ENCODE peak calls at places on chromosomes 4 and X, in nine cellular contexts. Y is stimulated activated CD4-positive, alpha-beta T cell treated with anti-CD3 and anti-CD28 coated beads, Interleukin-2, amount 100 ng/mL, for 24 hours; D is omental fat pad; E is ELF-1; H is KBM-7; M is endodermal cell; G is T-helper 9 cell; Q is NCI-H2171; R is GM03348. S is an unnamed sample.

GRCh38 chrX:30800901-30801300 is 88.2 kb downstream of the TAB3 start:
- DNase-seq in Y (no peak), D (no peak), E (no peak), H (no peak), M (no peak), G (no peak), Q (no peak), R (no peak), S (no peak)

GRCh38 chr4:176981551-176981950 is 188.8 kb upstream of the VEGFC start:
- DNase-seq in Y (no peak), D (no peak), E (no peak), H (no peak), M (no peak), G (no peak), Q (no peak), R (peak), S (no peak)

GRCh38 chr4:184382189-184382846 is 92.0 kb downstream of the IRF2 start:
- DNase-seq in Y (no peak), D (no peak), E (no peak), H (peak), M (peak), G (no peak), Q (no peak), R (no peak), S (no peak)

GRCh38 chrX:7146703-7147430 is 645 bp upstream of the STS start:
- DNase-seq in Y (peak), D (no peak), E (no peak), H (no peak), M (no peak), G (no peak), Q (no peak), R (no peak), S (no peak)

GRCh38 chr4:15755321-15755750 is 22.8 kb upstream of the CD38 start:
- DNase-seq in Y (peak), D (no peak), E (no peak), H (no peak), M (no peak), G (no peak), Q (no peak), R (no peak), S (no peak)

GRCh38 chr4:138821321-138821720 is 194.3 kb upstream of the NOCT start:
- DNase-seq in Y (no peak), D (no peak), E (no peak), H (no peak), M (no peak), G (no peak), Q (no peak), R (no peak), S (no peak)

GRCh38 chr4:185587065-185587443 is 51.7 kb upstream of the PDLIM3 start:
- DNase-seq in Y (no peak), D (no peak), E (no peak), H (no peak), M (no peak), G (no peak), Q (no peak), R (no peak), S (no peak)

GRCh38 chr4:113407409-113407808 is 354.1 kb downstream of the CAMK2D start:
- DNase-seq in Y (no peak), D (no peak), E (peak), H (no peak), M (peak), G (no peak), Q (no peak), R (no peak), S (no peak)

GRCh38 chr4:185542626-185543336 is 7.5 kb upstream of the PDLIM3 start:
- DNase-seq in Y (no peak), D (no peak), E (no peak), H (no peak), M (no peak), G (no peak), Q (no peak), R (no peak), S (no peak)

GRCh38 chrX:136168929-136169735 is 21.8 kb downstream of the FHL1 start:
- DNase-seq in Y (no peak), D (no peak), E (peak), H (no peak), M (peak), G (no peak), Q (peak), R (peak), S (no peak)

GRCh38 chr4:42464550-42465124 is 67.3 kb downstream of the SHISA3 start:
- DNase-seq in Y (no peak), D (no peak), E (no peak), H (no peak), M (no peak), G (no peak), Q (no peak), R (no peak), S (no peak)

GRCh38 chr4:139007640-139008039 is 7.9 kb upstream of the NOCT start:
- DNase-seq in Y (no peak), D (no peak), E (no peak), H (no peak), M (no peak), G (no peak), Q (no peak), R (no peak), S (no peak)

GRCh38 chrX:69615779-69616519 is at the start of gene EDA:
- DNase-seq in Y (peak), D (peak), E (peak), H (peak), M (peak), G (peak), Q (peak), R (peak), S (peak)

GRCh38 chrX:71909956-71910355 is 689 bp upstream of the NHSL2 start:
- DNase-seq in Y (no peak), D (no peak), E (peak), H (no peak), M (peak), G (no peak), Q (no peak), R (peak), S (no peak)

GRCh38 chr4:182920676-182921075 is 3.5 kb upstream of the DCTD start:
- DNase-seq in Y (no peak), D (no peak), E (peak), H (no peak), M (no peak), G (no peak), Q (no peak), R (no peak), S (no peak)

GRCh38 chrX:68827256-68827655 is 1.6 kb upstream of the EFNB1 start:
- DNase-seq in Y (no peak), D (no peak), E (no peak), H (no peak), M (no peak), G (no peak), Q (no peak), R (no peak), S (no peak)

GRCh38 chr4:182897601-182898478 is 19.3 kb downstream of the DCTD start:
- DNase-seq in Y (no peak), D (no peak), E (peak), H (no peak), M (no peak), G (no peak), Q (no peak), R (no peak), S (no peak)

GRCh38 chr4:179585761-179586160 is 2143.5 kb upstream of the AGA start:
- DNase-seq in Y (no peak), D (no peak), E (no peak), H (no peak), M (no peak), G (no peak), Q (no peak), R (no peak), S (no peak)

GRCh38 chrX:5852941-5853340 is 375.7 kb downstream of the NLGN4X start:
- DNase-seq in Y (no peak), D (no peak), E (no peak), H (no peak), M (no peak), G (no peak), Q (no peak), R (no peak), S (no peak)

GRCh38 chrX:153803211-153804099 is 9.0 kb downstream of the SSR4 start:
- DNase-seq in Y (no peak), D (no peak), E (no peak), H (no peak), M (no peak), G (no peak), Q (no peak), R (no peak), S (no peak)

GRCh38 chr4:177250056-177250696 is 59.5 kb upstream of the NEIL3 start:
- DNase-seq in Y (peak), D (peak), E (peak), H (peak), M (peak), G (peak), Q (no peak), R (peak), S (peak)

GRCh38 chr4:183797041-183797444 is 108.1 kb upstream of the STOX2 start:
- DNase-seq in Y (peak), D (no peak), E (no peak), H (no peak), M (no peak), G (no peak), Q (no peak), R (no peak), S (no peak)

GRCh38 chrX:13015536-13016236 is 28.7 kb downstream of the FAM9C start:
- DNase-seq in Y (no peak), D (no peak), E (no peak), H (no peak), M (no peak), G (no peak), Q (no peak), R (no peak), S (no peak)

GRCh38 chrX:112270991-112271390 is 188.4 kb upstream of the TRPC5 start:
- DNase-seq in Y (no peak), D (no peak), E (no peak), H (no peak), M (no peak), G (no peak), Q (no peak), R (no peak), S (no peak)

S was measured in T-helper 1 cell.